ENCODE peak calls at places on chromosomes 12 and 14, in six cellular contexts. B, X, K, Y, L and F are unnamed samples.
A peak's percentile ranks its signal among the peaks of the same experiment; 100 is the strongest.

GRCh38 chr12:50110127-50110761 is 1.8 kb upstream of the COX14 start:
- DNase-seq in K (peak; percentile 88), X (peak; percentile 50), B (no peak), Y (no peak), L (peak; percentile 86), F (no peak)

GRCh38 chr14:61420326-61420725 is 98.9 kb downstream of the PRKCH start:
- DNase-seq in X (no peak), K (no peak), Y (no peak), B (peak; percentile 31), L (no peak), F (no peak)

GRCh38 chr12:209851-210250 is 4.1 kb downstream of the SLC6A12 start:
- DNase-seq in B (no peak), Y (no peak), K (no peak), L (no peak), X (no peak), F (no peak)

GRCh38 chr14:77187649-77188012 is 6.0 kb downstream of the TMEM63C start:
- DNase-seq in Y (no peak), K (no peak), L (no peak), X (no peak), B (no peak), F (no peak)

GRCh38 chr12:67832155-67832554 is 157.1 kb upstream of the IFNG-AS1 start:
- DNase-seq in K (no peak), X (no peak), Y (no peak), B (no peak), L (no peak), F (no peak)

GRCh38 chr12:110498984-110499706 is 2.8 kb downstream of the VPS29 start:
- DNase-seq in B (no peak), X (no peak), L (peak; percentile 10), Y (no peak), K (peak; percentile 33), F (no peak)

GRCh38 chr14:101791919-101792572 is 30.5 kb downstream of the PPP2R5C start:
- DNase-seq in X (no peak), K (no peak), B (no peak), Y (no peak), L (no peak), F (no peak)

GRCh38 chr14:103819503-103820307 is 27.7 kb downstream of the PPP1R13B start:
- DNase-seq in L (peak; percentile 63), Y (peak; percentile 24), K (no peak), X (no peak), B (peak; percentile 27), F (no peak)

GRCh38 chr12:115988193-115988592 is 289.3 kb downstream of the MED13L start:
- DNase-seq in K (no peak), Y (no peak), X (no peak), B (no peak), L (no peak), F (no peak)

GRCh38 chr14:53306267-53306721 is 153.2 kb upstream of the DDHD1 start:
- DNase-seq in K (peak; percentile 30), X (no peak), L (peak; percentile 19), B (peak; percentile 7), Y (peak; percentile 44), F (peak; percentile 47)

GRCh38 chr12:80019691-80020090 is 79.6 kb upstream of the OTOGL start:
- DNase-seq in B (no peak), X (no peak), K (no peak), Y (no peak), L (no peak), F (no peak)

GRCh38 chr12:80016684-80017083 is 81.8 kb upstream of the PPP1R12A start:
- DNase-seq in B (no peak), Y (no peak), L (no peak), K (no peak), X (no peak), F (no peak)

GRCh38 chr12:80017261-80017870 is 82.0 kb upstream of the OTOGL start:
- DNase-seq in X (no peak), B (no peak), Y (no peak), K (no peak), L (no peak), F (no peak)

GRCh38 chr12:80018119-80018518 is 81.2 kb upstream of the OTOGL start:
- DNase-seq in B (no peak), K (no peak), L (no peak), X (no peak), Y (no peak), F (no peak)

DNA sequence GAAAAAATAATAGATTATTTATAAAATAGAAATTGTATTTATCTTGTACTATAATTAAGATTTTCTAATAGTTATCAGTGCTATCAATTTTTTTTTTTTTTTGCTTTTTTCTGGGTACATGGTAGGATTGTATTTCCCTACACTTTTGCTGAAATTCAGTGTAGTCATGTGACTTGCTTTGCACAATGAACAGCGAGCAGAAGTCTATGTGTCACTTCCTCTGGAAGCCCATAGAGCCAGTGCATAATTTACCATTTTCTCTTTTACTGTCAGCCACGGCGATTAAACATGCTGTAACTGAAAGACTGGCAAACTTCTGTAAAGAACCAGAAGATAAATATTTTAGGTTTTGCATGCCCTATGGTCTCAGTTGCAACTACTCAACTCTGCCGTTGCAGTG is 80.8 kb upstream of the PPP1R12A start:
- DNase-seq in K (no peak), B (no peak), X (no peak), L (no peak), Y (no peak), F (no peak)
- TF ChIP-seq MAX in K (no peak), B (no peak), X (no peak), L (no peak), Y (no peak), F (no peak)

DNA sequence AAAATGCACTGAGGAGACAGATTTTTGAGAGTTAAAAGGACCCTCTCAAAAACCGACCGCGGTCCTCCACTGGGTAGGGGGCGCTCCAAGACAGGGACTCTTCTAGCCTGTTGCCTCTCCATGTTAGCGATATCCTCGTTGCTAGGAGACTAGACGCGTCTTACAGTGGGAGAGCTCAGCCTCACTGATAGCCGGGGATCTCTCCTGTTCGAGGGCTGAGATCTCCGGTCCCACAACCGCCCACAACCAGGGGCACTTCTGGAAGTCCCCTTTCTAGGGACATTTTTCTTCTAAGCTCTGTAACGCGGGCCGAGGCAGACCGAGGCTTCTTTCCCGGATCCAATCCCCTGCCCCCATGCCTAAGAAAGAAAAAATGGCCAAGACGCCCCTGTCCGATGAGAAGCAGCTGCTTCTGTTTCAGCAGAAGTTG is 21.3 kb downstream of the FKBP11 start:
- DNase-seq in L (peak; percentile 76), K (peak; percentile 87), Y (peak; percentile 85), B (no peak), X (peak; percentile 20), F (peak; percentile 93)
- TF ChIP-seq CHD2 in L (no peak), K (no peak), Y (no peak), B (no peak), X (no peak), F (no peak)

DNA sequence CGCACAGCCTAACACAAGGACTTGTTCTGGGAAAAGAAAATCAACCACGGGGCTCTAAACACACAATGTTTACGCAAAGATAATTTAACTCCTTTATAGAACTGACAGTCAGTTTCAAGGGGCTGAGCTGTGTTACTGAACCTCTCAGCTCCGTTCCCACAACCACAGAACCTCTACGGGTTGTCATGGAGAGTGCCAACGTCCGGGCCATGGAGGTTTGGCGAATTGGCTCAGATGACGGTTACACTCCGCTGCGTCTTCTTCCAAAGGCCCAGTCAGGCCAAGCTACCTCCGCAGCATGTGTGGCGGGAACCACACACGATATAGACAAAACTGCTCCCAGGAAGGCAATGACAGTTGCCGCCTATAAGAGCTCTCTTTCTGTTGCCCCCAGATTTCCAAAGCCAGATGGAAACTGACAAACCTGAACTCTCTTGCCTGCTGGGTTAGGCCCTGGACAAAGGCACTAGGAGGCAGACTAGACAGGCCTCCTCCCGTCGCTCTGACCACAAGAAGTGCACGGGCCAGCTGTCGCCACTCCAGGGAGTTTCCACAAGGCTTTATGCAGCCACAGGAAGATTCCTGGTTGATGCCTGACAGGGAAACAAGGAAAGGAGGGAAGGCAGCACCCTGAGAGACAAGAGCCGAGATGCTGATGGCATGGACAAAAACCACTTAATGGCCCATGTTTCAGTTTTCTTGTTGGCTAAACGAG is 30.3 kb downstream of the CCDC88C start:
- DNase-seq in X (no peak), Y (no peak), B (no peak), L (no peak), K (no peak), F (no peak)
- TF ChIP-seq MAX in X (no peak), Y (no peak), B (no peak), L (no peak), K (no peak), F (no peak)

GRCh38 chr14:55721353-55721752 is 141.3 kb downstream of the KTN1 start:
- DNase-seq in Y (no peak), B (no peak), X (no peak), K (no peak), L (no peak), F (peak; percentile 26)
- TF ChIP-seq CHD2 in Y (no peak), B (no peak), X (no peak), K (no peak), L (no peak), F (no peak)

GRCh38 chr14:49988080-49988990 is 95.5 kb downstream of the ARF6 start:
- DNase-seq in B (no peak), L (no peak), Y (no peak), K (no peak), X (no peak), F (no peak)
- TF ChIP-seq MAX in B (no peak), L (no peak), Y (no peak), K (no peak), X (no peak), F (no peak)

GRCh38 chr14:72892879-72893635 is 844 bp downstream of the DPF3 start:
- DNase-seq in K (peak; percentile 42), X (no peak), Y (peak; percentile 73), L (no peak), B (no peak), F (no peak)
- TF ChIP-seq CHD2 in K (no peak), X (no peak), Y (no peak), L (no peak), B (no peak), F (no peak)